ENCODE peak calls at places on chromosomes 2 and 18, in four cellular contexts. X, W, Y and P are unnamed samples.

GRCh38 chr2:63537306-63537705 is 51.0 kb downstream of the WDPCP start:
- DNase-seq in X (no peak), W (no peak), Y (peak), P (peak)

GRCh38 chr18:3044931-3045698 is 32.2 kb upstream of the LPIN2 start:
- DNase-seq in X (no peak), W (no peak), Y (peak), P (no peak)

GRCh38 chr2:39595116-39595515 is 70.6 kb upstream of the TMEM178A start:
- DNase-seq in X (no peak), W (no peak), Y (no peak), P (no peak)

GRCh38 chr2:27737676-27738348 is 33.7 kb upstream of the MRPL33 start:
- DNase-seq in X (no peak), W (no peak), Y (no peak), P (no peak)

GRCh38 chr2:36582556-36583350 is 15.2 kb downstream of the FEZ2 start:
- DNase-seq in X (no peak), W (no peak), Y (no peak), P (no peak)

GRCh38 chr18:49090901-49091300 is 140.1 kb upstream of the SMAD7 start:
- DNase-seq in X (no peak), W (no peak), Y (no peak), P (no peak)

GRCh38 chr2:238690673-238690965 is 157.3 kb upstream of the TWIST2 start:
- DNase-seq in X (no peak), W (no peak), Y (no peak), P (no peak)

GRCh38 chr18:46555724-46556123 is 101.3 kb downstream of the LOXHD1 start:
- DNase-seq in X (peak), W (no peak), Y (peak), P (peak)

GRCh38 chr2:99615247-99615771 is 125.5 kb upstream of the REV1 start:
- DNase-seq in X (peak), W (no peak), Y (peak), P (peak)

GRCh38 chr2:76684762-76685161 is 837.4 kb downstream of the LRRTM4 start:
- DNase-seq in X (no peak), W (no peak), Y (no peak), P (no peak)

GRCh38 chr18:38402509-38402908 is 836.9 kb upstream of the CELF4 start:
- DNase-seq in X (no peak), W (no peak), Y (no peak), P (no peak)

GRCh38 chr2:190053426-190053825 is 9.1 kb downstream of the MSTN start:
- DNase-seq in X (no peak), W (no peak), Y (no peak), P (no peak)

GRCh38 chr2:156908825-156909224 is 348.7 kb upstream of the GALNT5 start:
- DNase-seq in X (no peak), W (no peak), Y (no peak), P (peak)

GRCh38 chr2:147989809-147990403 is 30.6 kb downstream of the ORC4 start:
- DNase-seq in X (peak), W (peak), Y (peak), P (peak)

GRCh38 chr2:1907283-1907682 is 163.0 kb upstream of the PXDN start:
- DNase-seq in X (no peak), W (no peak), Y (no peak), P (no peak)

GRCh38 chr2:154623819-154624218 is 74.7 kb upstream of the KCNJ3 start:
- DNase-seq in X (peak), W (peak), Y (peak), P (peak)

GRCh38 chr18:50203801-50204604 is 9.1 kb upstream of the MYO5B start:
- DNase-seq in X (peak), W (peak), Y (peak), P (peak)

GRCh38 chr18:33812186-33812585 is 234.2 kb downstream of the ASXL3 start:
- DNase-seq in X (no peak), W (no peak), Y (peak), P (no peak)

GRCh38 chr18:8816805-8817204 is 111.4 kb downstream of the MTCL1 start:
- DNase-seq in X (peak), W (no peak), Y (no peak), P (no peak)